ENCODE peak calls at places on chromosomes 4 and X, in seven cellular contexts. A is aorta; M is stimulated activated CD4-positive, alpha-beta T cell treated with anti-CD3 and anti-CD28 coated beads, Interleukin-2, amount 100 ng/mL, for 24 hours; J is effector memory CD8-positive, alpha-beta T cell; C is activated CD4-positive, alpha-beta T cell treated with anti-CD3 and anti-CD28 coated beads for 24 hours; G is activated gamma-delta T cell treated with Interleukin-2 at 50 U/mL for 16 hours; X is stimulated activated naive CD4-positive, alpha-beta T cell. F is an unnamed sample.

GRCh38 chr4:88242144-88242543 is 42.2 kb downstream of the PPM1K start:
- DNase-seq in A (no peak), M (no peak), J (no peak), C (no peak), G (no peak), X (no peak), F (no peak)

GRCh38 chrX:35150052-35150451 is 207.5 kb downstream of the FAM47B start:
- DNase-seq in A (no peak), M (no peak), J (no peak), C (no peak), G (no peak), X (no peak), F (no peak)

GRCh38 chr4:79650217-79650616 is 242.2 kb upstream of the GK2 start:
- DNase-seq in A (no peak), M (no peak), J (no peak), C (no peak), G (no peak), X (no peak), F (no peak)

GRCh38 chrX:123425904-123426303 is 241.8 kb downstream of the GRIA3 start:
- DNase-seq in A (peak), M (no peak), J (no peak), C (no peak), G (no peak), X (no peak), F (peak)

GRCh38 chr4:36241771-36242170 is 2.5 kb downstream of the ARAP2 start:
- DNase-seq in A (no peak), M (no peak), J (no peak), C (no peak), G (no peak), X (no peak), F (no peak)

GRCh38 chrX:47574096-47574553 is 8.1 kb upstream of the TIMP1 start:
- DNase-seq in A (no peak), M (no peak), J (no peak), C (no peak), G (no peak), X (no peak), F (no peak)

GRCh38 chrX:72021975-72022374 is 109.7 kb downstream of the RTL5 start:
- DNase-seq in A (no peak), M (peak), J (peak), C (no peak), G (no peak), X (no peak), F (no peak)

GRCh38 chr4:8129785-8130184 is 28.8 kb downstream of the ABLIM2 start:
- DNase-seq in A (no peak), M (no peak), J (no peak), C (no peak), G (no peak), X (no peak), F (no peak)

GRCh38 chr4:75678965-75679364 is 5.8 kb upstream of the G3BP2 start:
- DNase-seq in A (no peak), M (no peak), J (no peak), C (no peak), G (no peak), X (no peak), F (no peak)

GRCh38 chr4:23759066-23759465 is 130.8 kb downstream of the PPARGC1A start:
- DNase-seq in A (no peak), M (no peak), J (no peak), C (no peak), G (no peak), X (no peak), F (no peak)

GRCh38 chr4:152273343-152273742 is 262.5 kb downstream of the FBXW7 start:
- DNase-seq in A (no peak), M (no peak), J (no peak), C (no peak), G (no peak), X (no peak), F (no peak)

GRCh38 chr4:37687175-37687525 is 974 bp upstream of the RELL1 start:
- DNase-seq in A (no peak), M (no peak), J (no peak), C (no peak), G (no peak), X (no peak), F (no peak)

GRCh38 chr4:38190717-38191178 is 230.6 kb downstream of the PTTG2 start:
- DNase-seq in A (peak), M (no peak), J (no peak), C (no peak), G (no peak), X (no peak), F (no peak)

GRCh38 chr4:680565-680930 is 6.2 kb downstream of the MYL5 start:
- DNase-seq in A (peak), M (no peak), J (no peak), C (no peak), G (no peak), X (no peak), F (no peak)

GRCh38 chr4:78079701-78080430 is 22.7 kb downstream of the FRAS1 start:
- DNase-seq in A (no peak), M (no peak), J (no peak), C (no peak), G (no peak), X (no peak), F (no peak)